ENCODE peak calls at places on chromosomes 6 and 20, in eight cellular contexts. One of them, this sample, is unnamed.

GRCh38 chr20:32251470-32251869 is 26.0 kb upstream of the KIF3B start:
- DNase-seq in adrenal gland: no peak
- DNase-seq in testis: no peak
- DNase-seq in A549: no peak
- DNase-seq in IMR-90: no peak
- DNase-seq in lower leg skin: no peak
- DNase-seq in Peyer's patch: no peak
- DNase-seq in ovary: no peak
- DNase-seq in this sample: no peak

GRCh38 chr6:170553686-170554085 is 483 bp upstream of the TBP start:
- DNase-seq in testis: no peak
- DNase-seq in ovary: peak
- DNase-seq in IMR-90: peak
- DNase-seq in adrenal gland: peak
- DNase-seq in A549: no peak
- DNase-seq in Peyer's patch: peak
- DNase-seq in lower leg skin: no peak
- DNase-seq in this sample: peak

GRCh38 chr6:9431945-9432344 is 982.9 kb downstream of the TFAP2A start:
- DNase-seq in testis: no peak
- DNase-seq in Peyer's patch: no peak
- DNase-seq in IMR-90: no peak
- DNase-seq in lower leg skin: no peak
- DNase-seq in ovary: no peak
- DNase-seq in A549: no peak
- DNase-seq in adrenal gland: no peak
- DNase-seq in this sample: no peak

GRCh38 chr20:13262701-13263335 is 41.7 kb downstream of the ISM1 start:
- DNase-seq in IMR-90: no peak
- DNase-seq in A549: no peak
- DNase-seq in adrenal gland: no peak
- DNase-seq in Peyer's patch: no peak
- DNase-seq in testis: no peak
- DNase-seq in lower leg skin: peak
- DNase-seq in ovary: no peak
- DNase-seq in this sample: no peak

GRCh38 chr6:89388846-89389245 is 23.2 kb downstream of the RRAGD start:
- DNase-seq in Peyer's patch: no peak
- DNase-seq in adrenal gland: no peak
- DNase-seq in lower leg skin: no peak
- DNase-seq in testis: no peak
- DNase-seq in IMR-90: no peak
- DNase-seq in A549: no peak
- DNase-seq in ovary: no peak
- DNase-seq in this sample: no peak

GRCh38 chr6:142744836-142745235 is 200.1 kb downstream of the HIVEP2 start:
- DNase-seq in Peyer's patch: no peak
- DNase-seq in IMR-90: peak
- DNase-seq in lower leg skin: no peak
- DNase-seq in A549: no peak
- DNase-seq in adrenal gland: no peak
- DNase-seq in testis: no peak
- DNase-seq in ovary: no peak
- DNase-seq in this sample: no peak

GRCh38 chr6:124119591-124119990 is 315.9 kb downstream of the NKAIN2 start:
- DNase-seq in ovary: no peak
- DNase-seq in testis: no peak
- DNase-seq in lower leg skin: no peak
- DNase-seq in adrenal gland: no peak
- DNase-seq in Peyer's patch: no peak
- DNase-seq in IMR-90: no peak
- DNase-seq in A549: no peak
- DNase-seq in this sample: no peak

GRCh38 chr6:109795994-109796555 is 105.0 kb downstream of the FIG4 start:
- DNase-seq in adrenal gland: no peak
- DNase-seq in lower leg skin: no peak
- DNase-seq in A549: no peak
- DNase-seq in ovary: no peak
- DNase-seq in testis: no peak
- DNase-seq in IMR-90: peak
- DNase-seq in Peyer's patch: no peak
- DNase-seq in this sample: no peak

GRCh38 chr6:96649926-96650325 is 87.0 kb downstream of the FHL5 start:
- DNase-seq in testis: no peak
- DNase-seq in ovary: no peak
- DNase-seq in IMR-90: no peak
- DNase-seq in A549: no peak
- DNase-seq in adrenal gland: no peak
- DNase-seq in Peyer's patch: no peak
- DNase-seq in lower leg skin: no peak
- DNase-seq in this sample: no peak

GRCh38 chr20:31695849-31696804 is 26.5 kb downstream of the BCL2L1 start:
- DNase-seq in ovary: no peak
- DNase-seq in A549: peak
- DNase-seq in adrenal gland: peak
- DNase-seq in IMR-90: peak
- DNase-seq in Peyer's patch: peak
- DNase-seq in lower leg skin: no peak
- DNase-seq in testis: no peak
- DNase-seq in this sample: no peak

GRCh38 chr20:61915101-61915500 is 150.6 kb downstream of the TAF4 start:
- DNase-seq in IMR-90: no peak
- DNase-seq in adrenal gland: no peak
- DNase-seq in lower leg skin: no peak
- DNase-seq in testis: no peak
- DNase-seq in ovary: no peak
- DNase-seq in A549: no peak
- DNase-seq in Peyer's patch: no peak
- DNase-seq in this sample: no peak

GRCh38 chr6:123803862-123804681 is at the start of gene NKAIN2:
- DNase-seq in testis: peak
- DNase-seq in lower leg skin: no peak
- DNase-seq in IMR-90: no peak
- DNase-seq in adrenal gland: no peak
- DNase-seq in ovary: no peak
- DNase-seq in A549: no peak
- DNase-seq in Peyer's patch: no peak
- DNase-seq in this sample: no peak

GRCh38 chr6:20534906-20535305 is 649 bp downstream of the CDKAL1 start:
- DNase-seq in IMR-90: no peak
- DNase-seq in Peyer's patch: no peak
- DNase-seq in testis: no peak
- DNase-seq in ovary: no peak
- DNase-seq in lower leg skin: no peak
- DNase-seq in A549: no peak
- DNase-seq in adrenal gland: no peak
- DNase-seq in this sample: no peak

GRCh38 chr6:150145427-150145826 is 2.6 kb downstream of the PPP1R14C start:
- DNase-seq in ovary: no peak
- DNase-seq in IMR-90: no peak
- DNase-seq in testis: no peak
- DNase-seq in lower leg skin: no peak
- DNase-seq in Peyer's patch: no peak
- DNase-seq in adrenal gland: no peak
- DNase-seq in A549: no peak
- DNase-seq in this sample: no peak
- H3K4me3 ChIP-seq in ovary: no peak
- H3K4me3 ChIP-seq in IMR-90: no peak
- H3K4me3 ChIP-seq in testis: no peak
- H3K4me3 ChIP-seq in lower leg skin: no peak
- H3K4me3 ChIP-seq in Peyer's patch: no peak
- H3K4me3 ChIP-seq in adrenal gland: no peak
- H3K4me3 ChIP-seq in A549: no peak
- H3K4me3 ChIP-seq in this sample: no peak

GRCh38 chr6:34570066-34570833 is 14.1 kb upstream of the SPDEF start:
- DNase-seq in adrenal gland: no peak
- DNase-seq in ovary: no peak
- DNase-seq in lower leg skin: no peak
- DNase-seq in IMR-90: no peak
- DNase-seq in Peyer's patch: peak
- DNase-seq in A549: no peak
- DNase-seq in testis: no peak
- DNase-seq in this sample: no peak
- TF ChIP-seq POLR2A in adrenal gland: no peak
- TF ChIP-seq POLR2A in ovary: no peak
- TF ChIP-seq POLR2A in lower leg skin: no peak
- TF ChIP-seq POLR2A in IMR-90: no peak
- TF ChIP-seq POLR2A in Peyer's patch: no peak
- TF ChIP-seq POLR2A in A549: no peak
- TF ChIP-seq POLR2A in testis: no peak
- TF ChIP-seq POLR2A in this sample: no peak

GRCh38 chr20:46343358-46344357 is 35.4 kb upstream of the CDH22 start:
- DNase-seq in testis: no peak
- DNase-seq in IMR-90: no peak
- DNase-seq in adrenal gland: no peak
- DNase-seq in Peyer's patch: no peak
- DNase-seq in ovary: no peak
- DNase-seq in A549: no peak
- DNase-seq in lower leg skin: no peak
- DNase-seq in this sample: no peak
- H3K4me3 ChIP-seq in testis: no peak
- H3K4me3 ChIP-seq in IMR-90: no peak
- H3K4me3 ChIP-seq in adrenal gland: no peak
- H3K4me3 ChIP-seq in Peyer's patch: no peak
- H3K4me3 ChIP-seq in ovary: no peak
- H3K4me3 ChIP-seq in A549: no peak
- H3K4me3 ChIP-seq in lower leg skin: no peak
- H3K4me3 ChIP-seq in this sample: no peak

GRCh38 chr20:36238153-36238552 is 1.9 kb downstream of the AAR2 start:
- DNase-seq in A549: no peak
- DNase-seq in IMR-90: no peak
- DNase-seq in ovary: no peak
- DNase-seq in adrenal gland: no peak
- DNase-seq in Peyer's patch: no peak
- DNase-seq in testis: no peak
- DNase-seq in lower leg skin: no peak
- DNase-seq in this sample: no peak

GRCh38 chr20:36237477-36237876 is 1.2 kb downstream of the AAR2 start:
- DNase-seq in Peyer's patch: no peak
- DNase-seq in lower leg skin: no peak
- DNase-seq in IMR-90: no peak
- DNase-seq in adrenal gland: no peak
- DNase-seq in A549: no peak
- DNase-seq in ovary: no peak
- DNase-seq in testis: no peak
- DNase-seq in this sample: no peak

GRCh38 chr20:36234771-36235320 is 1.4 kb upstream of the AAR2 start:
- DNase-seq in IMR-90: no peak
- DNase-seq in A549: no peak
- DNase-seq in lower leg skin: no peak
- DNase-seq in ovary: no peak
- DNase-seq in adrenal gland: no peak
- DNase-seq in testis: no peak
- DNase-seq in Peyer's patch: no peak
- DNase-seq in this sample: no peak

GRCh38 chr20:36236786-36237121 is 476 bp downstream of the AAR2 start:
- DNase-seq in testis: no peak
- DNase-seq in adrenal gland: no peak
- DNase-seq in lower leg skin: no peak
- DNase-seq in ovary: no peak
- DNase-seq in A549: no peak
- DNase-seq in IMR-90: no peak
- DNase-seq in Peyer's patch: no peak
- DNase-seq in this sample: no peak

GRCh38 chr20:36235892-36236785 is at the start of gene AAR2:
- DNase-seq in A549: peak
- DNase-seq in ovary: peak
- DNase-seq in lower leg skin: peak
- DNase-seq in IMR-90: peak
- DNase-seq in adrenal gland: peak
- DNase-seq in Peyer's patch: peak
- DNase-seq in testis: peak
- DNase-seq in this sample: peak
- TF ChIP-seq POLR2A in A549: peak
- TF ChIP-seq POLR2A in ovary: peak
- TF ChIP-seq POLR2A in lower leg skin: no peak
- TF ChIP-seq POLR2A in IMR-90: peak
- TF ChIP-seq POLR2A in adrenal gland: peak
- TF ChIP-seq POLR2A in Peyer's patch: peak
- TF ChIP-seq POLR2A in testis: no peak
- TF ChIP-seq POLR2A in this sample: no peak